ENCODE peak calls at places on chromosomes 7 and 10, in four cellular contexts. L is A549, N is HepG2, Q is GM12878. R is an unnamed sample.

GRCh38 chr7:127514499-127514898 is 70.9 kb downstream of the GCC1 start:
- DNase-seq in L (peak), N (peak), Q (no peak), R (peak)

GRCh38 chr10:117927334-117927733 is 119.4 kb downstream of the RAB11FIP2 start:
- DNase-seq in L (no peak), N (no peak), Q (no peak), R (no peak)

GRCh38 chr7:54705436-54705835 is 53.6 kb downstream of the SEC61G start:
- DNase-seq in L (peak), N (no peak), Q (peak), R (peak)

GRCh38 chr10:20888620-20889337 is 8.3 kb downstream of the NEBL start:
- DNase-seq in L (no peak), N (no peak), Q (no peak), R (no peak)

GRCh38 chr7:50362712-50363282 is 58.3 kb downstream of the IKZF1 start:
- DNase-seq in L (no peak), N (no peak), Q (no peak), R (peak)

GRCh38 chr10:103327906-103328305 is 23.0 kb downstream of the PCGF6 start:
- DNase-seq in L (no peak), N (no peak), Q (no peak), R (no peak)

GRCh38 chr10:11875499-11876281 is 52.5 kb downstream of the PROSER2 start:
- DNase-seq in L (peak), N (peak), Q (no peak), R (no peak)

GRCh38 chr7:127807829-127808228 is 155.8 kb downstream of the SND1 start:
- DNase-seq in L (no peak), N (no peak), Q (no peak), R (no peak)

GRCh38 chr7:105306160-105306784 is 82.4 kb downstream of the SRPK2 start:
- DNase-seq in L (no peak), N (no peak), Q (no peak), R (no peak)

GRCh38 chr7:36281945-36282727 is 107.5 kb upstream of the ANLN start:
- DNase-seq in L (no peak), N (no peak), Q (no peak), R (peak)

GRCh38 chr7:36279926-36280315 is 109.7 kb upstream of the ANLN start:
- DNase-seq in L (no peak), N (no peak), Q (no peak), R (no peak)

GRCh38 chr7:36279251-36279925 is 110.3 kb upstream of the ANLN start:
- DNase-seq in L (no peak), N (no peak), Q (no peak), R (no peak)

GRCh38 chr7:36283171-36283570 is 106.5 kb upstream of the ANLN start:
- DNase-seq in L (no peak), N (no peak), Q (no peak), R (no peak)

GRCh38 chr7:36280840-36281812 is 108.5 kb upstream of the ANLN start:
- DNase-seq in L (peak), N (no peak), Q (no peak), R (peak)
- TF ChIP-seq CTCF in L (no peak), N (no peak), Q (no peak), R (no peak)

GRCh38 chr10:15420858-15421257 is 49.8 kb upstream of the FAM171A1 start:
- DNase-seq in L (no peak), N (no peak), Q (no peak), R (peak)
- TF ChIP-seq MAX in L (no peak), N (no peak), Q (no peak), R (no peak)

GRCh38 chr7:148932-149855 is 43.2 kb upstream of the FAM20C start:
- DNase-seq in L (peak), N (peak), Q (peak), R (peak)
- TF ChIP-seq POLR2A in L (peak), N (no peak), Q (peak), R (peak)

GRCh38 chr7:139570119-139570518 is 46.6 kb downstream of the CLEC2L start:
- DNase-seq in L (no peak), N (no peak), Q (no peak), R (no peak)
- TF ChIP-seq CTCF in L (peak), N (peak), Q (no peak), R (no peak)

DNA sequence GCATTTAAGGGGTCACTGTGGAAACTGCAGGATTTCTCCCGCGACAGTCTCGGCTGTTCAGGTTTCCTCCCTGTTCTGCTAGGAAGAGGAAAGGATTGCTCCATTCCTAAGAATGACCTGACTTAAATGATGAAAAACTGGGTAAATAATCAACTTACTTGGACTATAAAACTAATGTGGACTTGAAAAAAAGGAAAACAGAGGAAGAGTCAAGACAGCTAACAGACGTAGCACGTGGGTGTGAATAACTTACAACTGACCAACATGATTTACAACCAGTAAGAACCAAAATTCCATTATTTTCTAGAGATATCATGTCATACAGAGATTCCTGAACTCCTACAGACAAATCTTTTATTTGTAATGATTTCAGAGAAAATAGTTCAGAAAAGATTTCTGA is 93.8 kb downstream of the ADAM12 start:
- DNase-seq in L (no peak), N (no peak), Q (no peak), R (no peak)
- TF ChIP-seq MAX in L (no peak), N (no peak), Q (no peak), R (no peak)

GRCh38 chr10:16437540-16437894 is 707 bp downstream of the PTER start:
- DNase-seq in L (no peak), N (peak), Q (no peak), R (no peak)

GRCh38 chr10:16436367-16436757 is 448 bp upstream of the PTER start:
- DNase-seq in L (no peak), N (no peak), Q (no peak), R (no peak)

GRCh38 chr10:16439294-16439693 is 2.5 kb downstream of the PTER start:
- DNase-seq in L (no peak), N (no peak), Q (no peak), R (peak)

GRCh38 chr10:16440396-16441105 is 3.7 kb downstream of the PTER start:
- DNase-seq in L (no peak), N (no peak), Q (no peak), R (no peak)

GRCh38 chr10:16436758-16437539 is at the start of gene PTER:
- DNase-seq in L (peak), N (peak), Q (peak), R (peak)
- TF ChIP-seq POLR2A in L (peak), N (peak), Q (peak), R (peak)

DNA sequence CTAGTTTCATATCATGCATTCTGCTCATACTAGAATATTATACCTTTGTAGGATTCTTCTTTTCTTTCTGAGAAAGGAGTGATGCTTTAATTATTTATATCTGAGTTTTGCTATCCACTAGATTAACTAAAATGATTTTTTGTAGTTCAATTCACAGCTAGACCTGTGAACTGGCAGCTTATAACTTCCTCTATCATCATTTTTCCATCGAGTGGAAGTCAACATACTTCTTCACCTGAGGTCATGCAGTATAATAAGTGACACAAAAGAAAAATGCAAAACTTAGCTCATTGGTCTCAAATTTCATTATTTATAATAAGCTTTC is 8.0 kb downstream of the LRRN3 start:
- DNase-seq in L (no peak), N (no peak), Q (no peak), R (no peak)
- TF ChIP-seq CTCF in L (no peak), N (no peak), Q (no peak), R (no peak)

DNA sequence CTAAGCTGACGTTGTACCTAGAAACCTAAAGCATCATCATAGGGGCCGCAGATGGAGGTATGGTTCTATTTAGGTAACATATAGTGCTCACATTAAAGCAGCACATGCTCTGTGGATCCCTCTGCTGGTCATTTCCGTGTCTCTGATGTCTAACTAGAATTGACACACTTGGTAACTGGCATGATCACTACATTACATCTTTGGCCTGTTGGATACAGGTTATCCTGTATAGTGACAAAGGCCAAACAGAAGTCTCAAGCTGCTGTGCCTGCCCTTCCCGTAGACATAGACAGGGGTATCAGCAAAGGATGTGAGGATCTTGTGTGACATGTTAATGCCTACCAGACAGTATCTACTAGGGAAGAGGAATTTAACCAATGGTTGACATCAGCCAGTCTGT is 51.2 kb downstream of the KIF5B start:
- DNase-seq in L (peak), N (peak), Q (peak), R (peak)
- TF ChIP-seq MAX in L (no peak), N (no peak), Q (no peak), R (peak)

R was measured in NB4.